ENCODE peak calls at places on chromosomes 2 and 18, in nine cellular contexts. E is uterus, D is Panc1, M is fibroblast of lung, X is fibroblast of villous mesenchyme, J is astrocyte of the spinal cord, A is esophagus muscularis mucosa, S is hepatocyte, O is PC-3. R is an unnamed sample.

GRCh38 chr18:13471971-13472628 is 253.5 kb downstream of the LDLRAD4 start:
- DNase-seq in O (no peak), S (no peak), X (no peak), A (no peak), J (no peak), D (no peak), M (no peak), E (no peak), R (no peak)

GRCh38 chr2:217672472-217672871 is 330.3 kb downstream of the TNS1 start:
- DNase-seq in X (no peak), O (peak), D (no peak), S (peak), E (no peak), J (no peak), M (no peak), A (no peak), R (no peak)

GRCh38 chr2:136490100-136490499 is 275.2 kb upstream of the THSD7B start:
- DNase-seq in M (no peak), X (no peak), S (no peak), E (no peak), D (no peak), J (no peak), O (no peak), A (no peak), R (no peak)

GRCh38 chr2:207239222-207239674 is 73.5 kb upstream of the KLF7 start:
- DNase-seq in O (peak), X (peak), A (no peak), S (peak), M (peak), J (peak), D (no peak), E (peak), R (peak)

GRCh38 chr2:71896385-71897144 is 251.1 kb downstream of the CYP26B1 start:
- DNase-seq in S (no peak), X (no peak), O (no peak), J (no peak), M (no peak), E (no peak), D (no peak), A (peak), R (no peak)

GRCh38 chr2:109176928-109177327 is 47.9 kb downstream of the SH3RF3 start:
- DNase-seq in A (no peak), J (no peak), D (no peak), O (no peak), S (no peak), X (peak), M (peak), E (no peak), R (no peak)

GRCh38 chr2:101802329-101802728 is 104.8 kb downstream of the MAP4K4 start:
- DNase-seq in D (no peak), J (no peak), M (no peak), A (no peak), E (no peak), X (no peak), O (peak), S (peak), R (no peak)

GRCh38 chr2:234444888-234445287 is 52.0 kb downstream of the ARL4C start:
- DNase-seq in J (peak), E (no peak), D (no peak), M (peak), S (no peak), O (no peak), X (peak), A (no peak), R (peak)

GRCh38 chr2:17916584-17916983 is 38.1 kb downstream of the KCNS3 start:
- DNase-seq in M (no peak), O (no peak), J (no peak), E (no peak), D (no peak), X (peak), A (no peak), S (no peak), R (peak)

GRCh38 chr18:75247601-75248421 is 37.2 kb downstream of the TSHZ1 start:
- DNase-seq in M (peak), E (no peak), S (no peak), D (peak), X (peak), J (peak), A (no peak), O (peak), R (no peak)

GRCh38 chr2:60549250-60550150 is 4.0 kb downstream of the BCL11A start:
- DNase-seq in A (no peak), S (peak), O (peak), M (no peak), J (peak), D (no peak), X (no peak), E (no peak), R (no peak)

GRCh38 chr18:75502286-75502685 is 74.8 kb upstream of the SMIM21 start:
- DNase-seq in E (no peak), J (no peak), O (no peak), S (no peak), X (peak), D (no peak), A (no peak), M (no peak), R (no peak)

GRCh38 chr2:6523476-6523875 is 342.2 kb downstream of the CMPK2 start:
- DNase-seq in D (no peak), J (no peak), E (no peak), A (peak), X (no peak), M (no peak), O (no peak), S (no peak), R (no peak)

GRCh38 chr2:209458018-209458979 is 34.5 kb downstream of the MAP2 start:
- DNase-seq in X (no peak), S (no peak), E (no peak), M (no peak), D (no peak), O (no peak), J (peak), A (no peak), R (no peak)

GRCh38 chr18:35939166-35939565 is 33.3 kb upstream of the RMP24 start:
- DNase-seq in S (no peak), O (peak), J (no peak), X (no peak), M (no peak), A (peak), D (no peak), E (no peak), R (no peak)

GRCh38 chr2:224513991-224514390 is 71.2 kb downstream of the CUL3 start:
- DNase-seq in S (no peak), D (no peak), O (no peak), A (no peak), J (no peak), X (no peak), M (no peak), E (no peak), R (no peak)

GRCh38 chr2:201638331-201638730 is 5.0 kb downstream of the TMEM237 start:
- DNase-seq in O (no peak), D (no peak), A (no peak), S (no peak), E (no peak), X (no peak), M (no peak), J (no peak), R (no peak)

GRCh38 chr18:69161383-69162028 is 239.2 kb upstream of the DOK6 start:
- DNase-seq in D (no peak), S (peak), X (peak), J (peak), O (no peak), A (no peak), M (peak), E (no peak), R (no peak)

GRCh38 chr2:86238354-86238753 is 39.1 kb downstream of the MRPL35 start:
- DNase-seq in D (no peak), X (no peak), M (no peak), A (no peak), O (no peak), E (no peak), S (no peak), J (no peak), R (no peak)

GRCh38 chr18:79873449-79874110 is 75.8 kb downstream of the KCNG2 start:
- DNase-seq in E (peak), O (no peak), X (no peak), A (no peak), J (no peak), S (no peak), M (no peak), D (no peak), R (no peak)

GRCh38 chr2:54469484-54470053 is 13.4 kb downstream of the SPTBN1 start:
- DNase-seq in M (no peak), S (no peak), A (no peak), J (no peak), E (no peak), O (no peak), D (no peak), X (no peak), R (no peak)
- H3K4me3 ChIP-seq in M (no peak), S (no peak), A (no peak), J (no peak), E (no peak), O (no peak), D (no peak), X (no peak), R (no peak)

GRCh38 chr2:21367421-21367820 is 243.7 kb downstream of the TDRD15 start:
- DNase-seq in A (no peak), D (no peak), O (peak), M (peak), J (peak), X (no peak), S (no peak), E (no peak), R (no peak)

GRCh38 chr2:21358971-21359370 is 235.2 kb downstream of the TDRD15 start:
- DNase-seq in E (no peak), J (no peak), D (no peak), M (no peak), O (no peak), S (peak), A (no peak), X (no peak), R (no peak)

GRCh38 chr2:21361406-21361805 is 237.6 kb downstream of the TDRD15 start:
- DNase-seq in A (no peak), O (no peak), X (no peak), D (no peak), E (no peak), J (no peak), S (no peak), M (no peak), R (no peak)

GRCh38 chr2:21362101-21362500 is 238.3 kb downstream of the TDRD15 start:
- DNase-seq in A (no peak), J (no peak), X (no peak), S (no peak), D (no peak), M (no peak), O (no peak), E (no peak), R (no peak)

GRCh38 chr2:21363364-21363763 is 239.6 kb downstream of the TDRD15 start:
- DNase-seq in A (no peak), J (no peak), M (no peak), S (no peak), D (no peak), E (no peak), O (no peak), X (no peak), R (no peak)
- TF ChIP-seq CTCF in A (no peak), J (no peak), M (no peak), S (no peak), D (peak), E (no peak), O (no peak), X (no peak), R (no peak)

DNA sequence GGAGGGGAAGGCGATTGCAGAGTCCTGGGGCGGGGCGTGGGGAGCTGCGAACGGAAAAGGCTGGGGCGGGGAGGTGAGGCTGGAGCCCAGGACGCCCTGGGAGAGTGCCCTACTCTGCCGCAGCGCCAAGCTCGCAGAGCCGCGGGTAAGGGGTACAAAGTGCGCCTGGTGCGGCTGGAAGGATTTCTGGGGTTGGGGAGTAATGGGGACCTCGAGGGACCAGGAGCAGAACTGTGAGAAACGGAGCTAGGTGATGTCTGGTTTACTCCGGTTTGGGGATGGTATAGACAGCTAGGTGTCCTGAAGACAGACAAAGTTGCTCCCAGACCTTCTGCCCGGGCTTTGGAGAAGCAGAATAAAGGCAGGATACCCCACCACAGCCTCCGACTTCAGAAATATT is 718 bp upstream of the NXPH2 start:
- DNase-seq in M (no peak), J (no peak), A (no peak), S (no peak), X (no peak), D (no peak), O (no peak), E (no peak), R (no peak)
- H3K4me3 ChIP-seq in M (no peak), J (no peak), A (no peak), S (no peak), X (no peak), D (no peak), O (no peak), E (no peak), R (no peak)

GRCh38 chr2:54928719-54929118 is 121.5 kb downstream of the RTN4 start:
- DNase-seq in X (no peak), O (no peak), E (no peak), J (no peak), M (no peak), S (no peak), D (no peak), A (peak), R (no peak)

GRCh38 chr2:54927085-54927750 is 123.0 kb downstream of the RTN4 start:
- DNase-seq in S (no peak), X (no peak), E (no peak), O (no peak), A (no peak), J (no peak), D (no peak), M (no peak), R (no peak)

GRCh38 chr2:54935389-54935788 is 114.9 kb downstream of the RTN4 start:
- DNase-seq in E (no peak), A (no peak), S (no peak), X (no peak), O (no peak), D (no peak), M (no peak), J (no peak), R (no peak)

GRCh38 chr2:54927751-54928615 is 122.3 kb downstream of the RTN4 start:
- DNase-seq in E (no peak), S (no peak), O (no peak), X (no peak), J (no peak), M (no peak), A (peak), D (no peak), R (no peak)

DNA sequence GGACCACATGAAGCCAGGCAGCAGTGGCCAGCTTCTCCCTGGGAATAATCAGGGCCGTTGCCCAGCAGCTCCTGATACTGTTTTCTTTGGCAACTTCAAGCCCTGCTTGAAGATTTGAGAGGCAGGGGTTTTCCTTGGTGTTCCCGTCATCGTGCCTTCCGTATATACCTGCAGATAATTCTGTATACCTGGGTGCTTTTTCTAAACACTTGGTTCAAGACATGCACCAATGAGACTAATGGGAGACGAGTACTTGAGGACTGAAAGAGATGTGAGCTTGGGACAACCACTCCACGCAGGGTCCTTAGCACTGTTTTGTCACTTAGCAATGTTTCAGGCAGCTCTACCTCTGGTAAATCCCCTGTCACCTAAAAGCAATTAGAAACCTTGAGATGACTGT is 118.8 kb downstream of the RTN4 start:
- DNase-seq in A (no peak), E (no peak), S (no peak), X (no peak), D (no peak), M (no peak), O (no peak), J (no peak), R (no peak)
- TF ChIP-seq CTCF in A (no peak), E (no peak), S (no peak), X (no peak), D (no peak), M (no peak), O (no peak), J (no peak), R (no peak)

GRCh38 chr2:232487385-232488096 is at the start of gene ECEL1:
- DNase-seq in E (no peak), A (no peak), M (no peak), S (no peak), X (no peak), D (no peak), J (no peak), O (no peak), R (no peak)
- H3K4me3 ChIP-seq in E (no peak), A (peak), M (no peak), S (peak), X (no peak), D (no peak), J (no peak), O (no peak), R (no peak)

GRCh38 chr18:54004828-54005227 is 219.6 kb downstream of the MBD2 start:
- DNase-seq in M (no peak), S (no peak), A (no peak), E (no peak), O (peak), X (no peak), J (peak), D (no peak), R (no peak)
- TF ChIP-seq CTCF in M (no peak), S (no peak), A (no peak), E (no peak), O (peak), X (no peak), J (peak), D (no peak), R (no peak)

GRCh38 chr18:12279781-12280531 is 25.8 kb downstream of the CIDEA start:
- DNase-seq in O (no peak), E (no peak), A (no peak), D (no peak), X (no peak), J (no peak), M (no peak), S (no peak), R (no peak)

GRCh38 chr18:12278765-12279682 is 24.9 kb downstream of the CIDEA start:
- DNase-seq in A (peak), S (peak), X (peak), D (no peak), M (peak), J (peak), E (peak), O (no peak), R (peak)

GRCh38 chr18:12276736-12277554 is 22.8 kb downstream of the CIDEA start:
- DNase-seq in S (no peak), A (no peak), O (no peak), D (no peak), E (no peak), X (no peak), J (no peak), M (no peak), R (no peak)

GRCh38 chr18:12274793-12275192 is 20.6 kb downstream of the CIDEA start:
- DNase-seq in E (no peak), M (no peak), O (no peak), J (no peak), X (no peak), S (no peak), A (no peak), D (no peak), R (no peak)

DNA sequence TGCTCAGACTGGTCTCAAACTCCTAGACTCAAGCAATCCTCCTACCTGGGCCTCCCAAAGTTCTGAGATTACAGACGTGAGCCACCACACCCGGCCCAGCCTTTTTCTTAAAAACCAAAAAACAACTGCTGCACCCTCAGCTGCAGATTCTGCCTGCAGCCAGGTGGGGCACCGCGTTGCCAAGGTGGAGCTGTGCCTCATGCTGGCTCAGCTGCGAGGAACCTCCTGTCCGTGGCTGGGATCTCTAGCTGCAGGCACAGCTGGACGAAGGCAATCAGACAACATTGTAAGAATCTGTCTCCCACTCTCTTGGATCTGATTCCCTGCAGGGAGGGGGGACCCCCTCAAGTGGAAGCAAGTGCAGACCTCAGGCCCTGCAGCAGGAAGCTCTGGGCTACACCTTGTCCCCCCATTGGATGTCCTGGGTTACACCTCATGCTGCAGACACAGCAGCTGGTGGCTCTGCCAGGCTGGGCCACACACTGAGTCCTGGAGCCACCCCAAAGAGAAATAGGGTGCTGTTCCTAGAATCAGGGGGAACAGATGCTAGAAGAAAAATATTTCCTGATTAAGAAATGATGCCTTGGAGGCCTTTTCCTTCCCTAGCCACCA is 24.1 kb downstream of the CIDEA start:
- DNase-seq in J (no peak), E (peak), O (peak), D (no peak), M (peak), A (no peak), S (no peak), X (no peak), R (peak)
- H3K4me3 ChIP-seq in J (peak), E (peak), O (no peak), D (no peak), M (peak), A (peak), S (no peak), X (peak), R (peak)

DNA sequence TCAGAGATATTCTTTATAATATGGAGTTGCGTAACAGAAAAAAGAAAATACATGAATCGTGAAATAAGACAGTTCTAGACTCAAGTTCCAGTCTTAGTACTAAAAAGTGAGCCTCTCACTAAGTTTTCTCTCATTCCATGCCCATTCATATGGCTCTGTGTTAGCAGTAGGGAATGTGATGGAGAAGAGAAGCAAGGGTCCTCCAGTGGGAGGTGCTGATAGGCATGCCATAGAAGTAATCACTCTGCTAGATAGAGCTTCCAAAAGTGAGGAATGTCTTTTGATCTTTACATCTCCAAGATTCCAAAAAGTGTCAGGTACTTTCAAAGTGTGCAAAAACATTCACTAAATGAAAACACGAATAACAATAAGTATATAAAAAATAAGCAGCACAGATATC is 678.4 kb downstream of the DCDC2C start:
- DNase-seq in E (no peak), S (no peak), J (no peak), M (no peak), A (no peak), X (no peak), O (no peak), D (no peak), R (no peak)
- TF ChIP-seq CTCF in E (no peak), S (no peak), J (no peak), M (no peak), A (no peak), X (no peak), O (no peak), D (no peak), R (no peak)